ENCODE peak calls at places on chromosomes 4 and X, in four cellular contexts. M is CD8-positive, alpha-beta T cell; C is suprapubic skin; P is GM12865. T is an unnamed sample.

GRCh38 chrX:65601530-65602281 is 65.7 kb upstream of the MSN start:
- DNase-seq in M (peak; percentile 39), C (peak; percentile 76), P (peak; percentile 59), T (peak; percentile 91)

GRCh38 chr4:16043820-16044554 is 39.8 kb downstream of the PROM1 start:
- DNase-seq in M (no peak), C (no peak), P (no peak), T (no peak)

GRCh38 chr4:93749351-93749761 is 79.2 kb upstream of the ATOH1 start:
- DNase-seq in M (no peak), C (no peak), P (peak; percentile 63), T (no peak)

GRCh38 chr4:26113339-26113940 is 199.4 kb downstream of the SMIM20 start:
- DNase-seq in M (no peak), C (no peak), P (no peak), T (no peak)

GRCh38 chrX:129041319-129041718 is 482.0 kb downstream of the SMARCA1 start:
- DNase-seq in M (no peak), C (no peak), P (no peak), T (no peak)

GRCh38 chr4:83964996-83965541 is 429.2 kb downstream of the GPAT3 start:
- DNase-seq in M (no peak), C (no peak), P (peak; percentile 6), T (peak; percentile 45)

GRCh38 chr4:145954924-145955339 is 16.3 kb upstream of the ZNF827 start:
- DNase-seq in M (no peak), C (no peak), P (no peak), T (peak; percentile 98)

GRCh38 chr4:187171731-187172339 is 448.2 kb upstream of the FAT1 start:
- DNase-seq in M (no peak), C (no peak), P (no peak), T (peak; percentile 73)

GRCh38 chr4:17324431-17324830 is 187.5 kb downstream of the QDPR start:
- DNase-seq in M (peak; percentile 30), C (no peak), P (peak; percentile 70), T (peak; percentile 64)

GRCh38 chr4:76779740-76780459 is 118.0 kb downstream of the SOWAHB start:
- DNase-seq in M (no peak), C (no peak), P (no peak), T (peak; percentile 30)

GRCh38 chr4:168486961-168487820 is 6.9 kb upstream of the DDX60L start:
- DNase-seq in M (no peak), C (no peak), P (no peak), T (peak; percentile 78)

GRCh38 chr4:15198070-15198727 is 195.9 kb downstream of the CPEB2 start:
- DNase-seq in M (no peak), C (no peak), P (no peak), T (no peak)

GRCh38 chr4:26075588-26075987 is 161.6 kb downstream of the SMIM20 start:
- DNase-seq in M (no peak), C (no peak), P (no peak), T (peak; percentile 49)

GRCh38 chr4:138835833-138836521 is 179.6 kb upstream of the NOCT start:
- DNase-seq in M (no peak), C (no peak), P (peak; percentile 13), T (peak; percentile 50)

DNA sequence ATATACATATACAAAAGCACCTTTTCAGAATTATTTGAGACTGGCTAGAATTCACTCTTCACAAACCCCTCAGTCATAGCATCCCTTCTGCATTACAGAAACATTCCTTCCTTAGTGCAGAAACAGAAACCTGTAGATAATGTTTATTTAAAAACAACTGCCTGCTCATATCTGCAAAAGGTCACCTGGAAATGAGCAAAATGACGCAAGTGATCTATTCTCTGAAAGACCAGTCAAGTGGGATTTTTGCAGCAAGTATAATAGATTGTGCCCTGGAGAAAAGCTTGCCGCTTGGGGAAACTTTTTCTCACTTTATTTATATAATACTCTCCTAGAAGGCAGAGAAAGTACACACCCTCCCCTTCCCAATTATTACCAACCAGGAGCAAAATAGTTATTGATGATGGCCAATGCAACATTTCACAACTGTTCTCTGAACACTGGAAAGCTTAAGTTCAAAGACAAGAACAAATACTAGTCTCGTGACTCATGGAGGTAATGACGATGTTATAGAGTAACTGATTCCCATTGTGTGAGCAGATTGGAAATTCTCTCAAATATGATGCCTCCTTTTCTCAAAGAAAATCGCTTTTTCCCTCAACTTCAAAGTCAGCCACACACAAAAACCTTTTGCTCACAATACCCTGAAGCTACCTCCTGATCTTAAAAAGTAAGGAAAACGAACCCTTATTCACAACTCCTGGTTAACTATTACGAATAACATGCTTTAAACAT is 41.2 kb downstream of the MID1 start:
- DNase-seq in M (no peak), C (no peak), P (no peak), T (peak; percentile 89)
- H3K4me3 ChIP-seq in M (no peak overlapping the region), C (no peak overlapping the region), P (no peak overlapping the region), T (peak overlapping the region; percentile 22)

GRCh38 chrX:27555514-27555913 is 34.6 kb upstream of the DCAF8L2 start:
- DNase-seq in M (no peak), C (no peak), P (peak; percentile 0), T (peak; percentile 1)
- TF ChIP-seq CTCF in M (no peak), C (no peak), P (peak; percentile 23), T (peak; percentile 20)

DNA sequence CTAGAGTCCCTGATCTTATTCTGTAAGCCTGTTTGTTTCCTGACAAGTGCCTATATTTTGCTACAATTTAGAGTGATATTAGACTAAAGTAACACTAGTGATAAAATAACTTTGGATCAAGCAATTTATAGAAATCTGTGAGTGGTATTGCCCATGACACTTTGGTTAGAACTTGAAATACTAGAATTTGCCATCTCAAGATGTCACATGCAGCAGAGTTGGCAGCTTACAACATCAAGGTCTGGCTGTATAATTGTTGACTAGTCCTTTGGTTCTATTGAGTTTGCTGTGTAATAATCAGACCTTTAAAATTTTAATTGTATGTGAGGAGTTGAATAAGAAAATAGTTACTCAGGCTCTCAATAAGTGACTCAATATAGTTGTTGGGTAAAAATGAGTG is 167.1 kb downstream of the RAPGEF2 start:
- DNase-seq in M (no peak), C (no peak), P (no peak), T (no peak)
- H3K4me3 ChIP-seq in M (no peak overlapping the region), C (no peak overlapping the region), P (no peak overlapping the region), T (no peak overlapping the region)

GRCh38 chrX:74421181-74422028 is at the start of gene SLC16A2:
- DNase-seq in M (peak; percentile 0), C (peak; percentile 81), P (peak; percentile 17), T (peak; percentile 71)

GRCh38 chrX:74419861-74420193 is 1.5 kb upstream of the SLC16A2 start:
- DNase-seq in M (peak; percentile 0), C (no peak), P (no peak), T (no peak)

GRCh38 chrX:74422029-74422352 is 698 bp downstream of the SLC16A2 start:
- DNase-seq in M (no peak), C (no peak), P (no peak), T (no peak)

GRCh38 chrX:74422576-74423288 is 1.4 kb downstream of the SLC16A2 start:
- DNase-seq in M (no peak), C (peak; percentile 80), P (peak; percentile 1), T (peak; percentile 50)

DNA sequence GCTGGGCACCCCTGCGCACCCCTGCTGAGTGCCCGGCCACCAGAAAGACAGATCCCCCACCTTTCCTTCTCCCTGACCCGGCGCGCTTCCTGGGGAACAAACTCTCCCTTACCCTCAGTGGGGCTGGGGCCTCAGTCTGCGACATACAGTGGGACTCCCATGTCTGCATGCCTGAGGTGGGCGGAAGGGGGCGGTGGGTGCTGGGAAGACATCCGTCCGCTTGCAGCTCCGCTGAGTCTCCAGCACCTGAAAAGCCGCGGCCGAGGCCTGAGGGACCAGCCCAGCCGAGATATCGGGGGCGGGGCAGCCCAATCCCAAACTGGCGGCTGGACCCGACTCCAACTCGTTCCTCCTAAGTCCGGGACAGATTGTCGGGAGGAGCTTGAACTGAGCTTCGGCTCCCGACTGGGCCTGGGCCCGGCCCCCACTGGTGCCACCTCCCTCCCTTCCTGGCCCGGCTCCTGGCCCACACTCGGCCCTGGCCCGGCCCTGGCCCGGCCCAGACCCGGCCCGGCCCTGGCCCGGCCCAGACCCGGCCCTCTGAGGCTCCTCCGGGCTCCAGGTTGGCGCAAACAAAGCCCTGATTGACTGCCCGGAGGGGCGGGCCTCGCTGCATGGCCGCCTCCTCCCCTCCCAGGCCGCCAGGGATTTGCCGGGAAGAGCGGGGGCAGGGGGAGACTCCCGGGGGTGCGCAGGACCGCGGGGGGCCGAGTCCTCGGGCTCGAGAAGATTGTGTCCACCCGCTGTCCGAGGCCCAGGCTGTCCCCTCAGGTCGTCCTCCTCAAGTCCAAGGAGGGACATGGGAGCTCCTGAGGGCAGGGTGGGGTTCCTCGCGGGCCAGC is 878 bp upstream of the SLC16A2 start:
- DNase-seq in M (no peak), C (peak; percentile 80), P (no peak), T (peak; percentile 59)
- TF ChIP-seq CTCF in M (no peak), C (no peak), P (no peak), T (no peak)

DNA sequence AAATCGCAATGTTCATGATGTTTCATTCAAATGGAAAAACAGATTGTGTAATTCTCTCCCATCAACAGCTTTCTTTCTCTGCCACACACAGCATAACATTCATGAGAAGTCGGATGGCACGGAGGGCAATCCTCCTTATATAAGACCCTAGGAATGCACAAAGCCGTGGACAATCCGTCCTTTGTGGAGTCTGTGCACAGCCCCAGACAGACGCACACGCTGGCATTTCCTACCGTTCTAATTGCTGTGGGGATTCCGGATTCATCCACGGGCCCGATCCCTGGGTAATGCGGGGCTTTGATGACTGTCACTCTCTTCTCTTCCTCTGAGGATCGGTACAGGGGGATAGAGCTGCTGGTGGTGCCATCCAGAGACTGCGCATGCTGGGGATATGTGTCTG is 121.9 kb upstream of the PDLIM3 start:
- DNase-seq in M (no peak), C (no peak), P (no peak), T (no peak)
- H3K4me3 ChIP-seq in M (no peak overlapping the region), C (peak overlapping the region; percentile 29), P (no peak overlapping the region), T (no peak overlapping the region)

GRCh38 chr4:52173470-52174055 is 122.5 kb downstream of the SPATA18 start:
- DNase-seq in M (no peak), C (no peak), P (no peak), T (peak; percentile 77)

GRCh38 chr4:52172166-52172565 is 121.1 kb downstream of the SPATA18 start:
- DNase-seq in M (no peak), C (no peak), P (no peak), T (peak; percentile 36)
- TF ChIP-seq CTCF in M (no peak), C (no peak), P (no peak), T (peak; percentile 42)

GRCh38 chr4:153115322-153116100 is 88.7 kb upstream of the TRIM2 start:
- DNase-seq in M (peak; percentile 63), C (no peak), P (peak; percentile 72), T (peak; percentile 80)

GRCh38 chr4:153116801-153117200 is 87.4 kb upstream of the TRIM2 start:
- DNase-seq in M (no peak), C (no peak), P (no peak), T (no peak)

GRCh38 chr4:153114771-153115321 is 89.4 kb upstream of the TRIM2 start:
- DNase-seq in M (peak; percentile 50), C (no peak), P (no peak), T (peak; percentile 83)

GRCh38 chr4:153117554-153117953 is 86.7 kb upstream of the TRIM2 start:
- DNase-seq in M (no peak), C (no peak), P (no peak), T (no peak)

DNA sequence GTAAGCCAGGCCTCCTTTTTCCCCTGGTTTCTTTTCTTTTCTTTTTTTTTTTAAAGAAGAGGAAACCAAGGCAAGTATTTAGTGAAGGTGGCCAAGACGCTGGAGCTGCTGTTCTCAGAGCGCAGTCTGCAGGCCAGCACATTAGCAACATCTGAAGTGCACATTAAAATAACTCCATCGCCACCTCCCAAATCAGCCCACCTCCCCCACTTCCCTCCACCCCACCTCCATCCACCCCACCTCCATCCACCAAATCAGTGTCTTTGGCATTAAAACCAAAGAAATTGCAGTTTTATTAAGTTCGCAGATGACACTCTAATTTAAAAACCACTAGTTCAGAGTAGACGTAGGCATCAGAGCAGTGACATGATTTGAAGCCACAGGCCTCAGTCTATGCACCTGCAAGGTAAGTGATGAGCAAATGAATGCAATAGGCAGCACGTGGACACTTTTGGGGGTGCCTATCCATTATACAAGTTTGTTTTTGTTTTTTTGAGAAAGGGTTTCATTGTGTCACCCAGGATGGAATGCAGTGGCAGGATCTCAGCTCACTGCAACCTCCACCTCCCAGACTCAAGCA is 88.1 kb upstream of the TRIM2 start:
- DNase-seq in M (no peak), C (no peak), P (no peak), T (no peak)
- H3K4me3 ChIP-seq in M (no peak overlapping the region), C (peak overlapping the region; percentile 40), P (peak overlapping the region; percentile 5), T (peak overlapping the region; percentile 33)

T was measured in fibroblast of mammary gland.